ENCODE peak calls at places on chromosome 12, in eight cellular contexts. V is left colon; S is GM13977; N is NB4; I is HEK293T; W is stimulated activated naive CD8-positive, alpha-beta T cell treated with anti-CD3 and anti-CD28 coated beads, Interleukin-15, amount 100 ng/mL, for 72 hours; H is T-cell; G is activated CD4-positive, alpha-beta T cell treated with anti-CD3 and anti-CD28 coated beads for 4 hours. R is an unnamed sample.

GRCh38 chr12:128690641-128691040 is 133.1 kb downstream of the SLC15A4 start:
- DNase-seq in N (no peak), W (no peak), S (no peak), I (no peak), H (no peak), V (no peak), G (no peak), R (no peak)

GRCh38 chr12:88052686-88053085 is 23.5 kb upstream of the C12orf50 start:
- DNase-seq in G (no peak), I (peak; percentile 22), W (no peak), N (peak; percentile 60), H (no peak), S (no peak), V (peak; percentile 15), R (no peak)

GRCh38 chr12:1573960-1574862 is 20.2 kb downstream of the FBXL14 start:
- DNase-seq in W (no peak), S (no peak), G (no peak), V (no peak), I (no peak), N (peak; percentile 12), H (no peak), R (no peak)

GRCh38 chr12:111242190-111242589 is 126.7 kb downstream of the PHETA1 start:
- DNase-seq in S (no peak), H (no peak), V (no peak), W (no peak), N (peak; percentile 47), G (no peak), I (no peak), R (no peak)

GRCh38 chr12:26688344-26688904 is 144.6 kb downstream of the ITPR2 start:
- DNase-seq in W (no peak), N (no peak), G (no peak), I (no peak), V (no peak), H (no peak), S (no peak), R (no peak)

GRCh38 chr12:3158851-3159465 is 81.8 kb downstream of the TSPAN9 start:
- DNase-seq in H (no peak), I (no peak), N (no peak), S (no peak), G (no peak), V (no peak), W (no peak), R (no peak)

GRCh38 chr12:104473374-104473983 is 16.7 kb downstream of the CHST11 start:
- DNase-seq in I (no peak), S (no peak), V (no peak), G (no peak), H (no peak), W (no peak), N (peak; percentile 46), R (peak; percentile 4)

GRCh38 chr12:6494351-6494743 is 445 bp downstream of the NCAPD2 start:
- DNase-seq in V (no peak), W (no peak), H (no peak), S (no peak), N (no peak), G (no peak), I (peak; percentile 12), R (no peak)

GRCh38 chr12:16586350-16587109 is 19.4 kb downstream of the LMO3 start:
- DNase-seq in S (no peak), G (no peak), W (no peak), I (no peak), H (no peak), N (no peak), V (no peak), R (no peak)

R was measured in stimulated activated naive CD4-positive, alpha-beta T cell treated with Interleukin-2 at 50 U/mL for 16 hours.